ENCODE peak calls at places on chromosome 2, in ten cellular contexts. U, Q, N, B, Y, D, R, X, H and C are unnamed samples.

GRCh38 chr2:43136862-43137261 is 89.5 kb downstream of the ZFP36L2 start:
- DNase-seq in N (no peak), Q (no peak), H (no peak), R (no peak), D (no peak), U (no peak), B (no peak), X (no peak), Y (peak; percentile 96), C (no peak)

GRCh38 chr2:227164745-227165350 is 424 bp downstream of the COL4A3 start:
- DNase-seq in U (peak; percentile 53), X (no peak), Q (peak; percentile 38), N (peak; percentile 29), B (no peak), H (no peak), D (peak; percentile 72), Y (peak; percentile 50), R (no peak), C (no peak)

GRCh38 chr2:12675352-12675795 is 41.4 kb upstream of the TRIB2 start:
- DNase-seq in Q (peak; percentile 57), R (no peak), D (no peak), B (peak; percentile 48), X (no peak), Y (no peak), H (no peak), U (no peak), N (no peak), C (no peak)

GRCh38 chr2:120988051-120988707 is 252.5 kb downstream of the GLI2 start:
- DNase-seq in R (peak; percentile 47), Q (no peak), Y (no peak), D (no peak), H (no peak), U (no peak), N (no peak), B (no peak), X (no peak), C (no peak)

GRCh38 chr2:62660087-62660486 is 45.4 kb upstream of the EHBP1 start:
- DNase-seq in N (no peak), R (no peak), H (no peak), Q (no peak), B (no peak), X (no peak), Y (no peak), D (no peak), U (no peak), C (no peak)

GRCh38 chr2:222878877-222879601 is 18.2 kb downstream of the ACSL3 start:
- DNase-seq in U (no peak), Q (peak; percentile 85), R (no peak), B (no peak), D (no peak), N (no peak), Y (no peak), H (no peak), X (no peak), C (no peak)

GRCh38 chr2:25521665-25522387 is 151.6 kb downstream of the DTNB start:
- DNase-seq in X (peak; percentile 35), Y (peak; percentile 93), D (no peak), Q (peak; percentile 80), N (peak; percentile 59), U (no peak), H (peak; percentile 55), R (no peak), B (peak; percentile 24), C (no peak)

GRCh38 chr2:23399674-23400261 is 14.8 kb downstream of the KLHL29 start:
- DNase-seq in N (no peak), U (no peak), Y (no peak), D (no peak), X (no peak), B (no peak), R (no peak), Q (no peak), H (no peak), C (no peak)

DNA sequence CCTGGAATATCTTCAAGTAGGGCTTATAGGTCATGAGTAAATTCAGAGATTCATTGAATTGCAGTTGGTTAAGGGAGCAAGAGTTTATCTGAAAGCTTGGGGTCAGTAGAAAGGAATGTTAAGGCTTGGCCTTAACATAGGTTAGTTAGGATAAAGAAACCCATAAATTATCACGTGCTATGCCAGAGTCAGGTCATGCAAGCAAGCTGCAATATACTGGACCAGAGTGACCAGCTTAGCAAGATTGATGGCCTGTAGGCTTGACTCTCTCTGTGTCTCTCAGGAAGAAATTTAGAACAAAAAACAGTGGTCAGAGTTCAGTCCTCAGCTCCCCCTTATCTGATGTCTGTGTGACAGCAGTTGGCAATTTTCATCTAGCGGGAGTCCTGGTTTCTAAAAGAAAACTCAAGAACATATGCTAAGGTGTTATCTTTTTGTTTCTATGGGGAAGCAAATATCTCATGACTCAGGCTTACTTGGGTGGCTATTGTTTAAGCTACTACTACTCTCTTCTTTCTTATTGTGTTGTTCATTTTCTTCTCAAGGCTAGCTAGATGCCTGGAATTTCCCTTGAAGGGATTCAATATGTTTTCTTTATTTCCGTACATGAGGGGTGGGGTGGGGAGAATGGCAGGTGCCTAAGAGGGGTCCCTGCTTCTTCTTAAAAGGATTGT is 28.7 kb upstream of the MARCO start:
- DNase-seq in H (no peak), D (no peak), X (no peak), R (no peak), N (no peak), B (no peak), Y (no peak), U (no peak), Q (peak; percentile 53), C (no peak)
- H3K36me3 ChIP-seq in H (no peaks in the 10 kb centered on the region), D (no peaks in the 10 kb centered on the region), X (no peaks in the 10 kb centered on the region), R (no peaks in the 10 kb centered on the region), N (no peaks in the 10 kb centered on the region), B (no peaks in the 10 kb centered on the region), Y (no peaks in the 10 kb centered on the region), U (no peaks in the 10 kb centered on the region), Q (no peaks in the 10 kb centered on the region), C (no peaks in the 10 kb centered on the region)

DNA sequence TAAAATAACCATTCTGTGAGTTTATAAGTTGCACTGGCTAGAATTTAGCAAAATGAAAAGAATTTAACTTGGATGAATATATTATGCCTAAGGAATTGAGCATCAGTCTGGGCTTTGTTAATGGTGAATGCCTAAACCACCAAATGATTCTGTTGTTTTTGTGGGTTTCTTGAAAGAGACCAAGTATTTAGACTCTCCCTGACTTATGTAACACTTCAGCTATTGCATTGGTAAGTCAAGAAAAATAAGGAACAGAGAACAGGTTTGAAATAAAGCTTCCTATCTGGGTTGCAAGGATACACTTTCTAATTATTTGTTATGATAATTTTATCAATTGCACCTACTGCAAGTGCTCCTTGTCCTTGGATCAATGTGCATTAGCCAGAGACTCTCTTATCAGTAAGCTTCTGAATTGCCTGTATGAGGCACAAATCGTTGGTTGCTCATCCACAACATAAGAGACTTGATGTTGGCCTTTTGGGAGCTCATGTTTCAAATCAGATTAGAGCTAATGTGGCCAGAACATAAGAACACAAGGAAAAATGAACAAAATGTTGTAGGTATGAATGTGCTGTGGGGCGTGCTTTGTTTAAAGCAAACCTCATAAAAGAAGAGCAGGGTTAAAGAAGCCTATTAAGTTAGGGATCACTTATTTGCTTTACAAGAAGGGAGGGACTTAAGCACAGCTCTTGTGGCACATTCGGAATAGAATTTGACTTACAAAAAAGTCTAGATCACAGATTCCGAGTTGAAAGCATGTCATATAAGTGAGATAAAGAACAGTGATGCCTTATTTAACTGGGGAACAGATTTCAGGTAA is 37.2 kb downstream of the PRKCE start:
- DNase-seq in Q (no peak), D (no peak), H (no peak), B (peak; percentile 37), U (no peak), Y (no peak), X (no peak), R (no peak), N (no peak), C (no peak)
- H3K4me1 ChIP-seq in Q (no peaks in the 10 kb centered on the region), D (peaks cover 35% of the 10 kb centered on the region), H (no peaks in the 10 kb centered on the region), B (peaks cover 58% of the 10 kb centered on the region), U (peaks cover 26% of the 10 kb centered on the region), Y (no peaks in the 10 kb centered on the region), X (no peaks in the 10 kb centered on the region), R (peaks cover 7% of the 10 kb centered on the region), N (no peaks in the 10 kb centered on the region), C (peaks cover 57% of the 10 kb centered on the region)

GRCh38 chr2:101294861-101295260 is 13.6 kb downstream of the RNF149 start:
- DNase-seq in B (no peak), R (no peak), U (no peak), D (no peak), N (no peak), H (no peak), Y (no peak), X (no peak), Q (no peak), C (no peak)

GRCh38 chr2:101296314-101296809 is 12.1 kb downstream of the RNF149 start:
- DNase-seq in Y (no peak), R (no peak), U (no peak), N (no peak), X (no peak), D (no peak), H (no peak), B (no peak), Q (no peak), C (no peak)

GRCh38 chr2:101291973-101292372 is 16.5 kb downstream of the RNF149 start:
- DNase-seq in Y (no peak), H (no peak), Q (no peak), N (no peak), R (no peak), X (no peak), U (no peak), D (no peak), B (no peak), C (no peak)

GRCh38 chr2:101295895-101296294 is 12.6 kb downstream of the RNF149 start:
- DNase-seq in N (no peak), Q (no peak), Y (no peak), R (no peak), B (no peak), X (no peak), D (no peak), H (no peak), U (no peak), C (no peak)

DNA sequence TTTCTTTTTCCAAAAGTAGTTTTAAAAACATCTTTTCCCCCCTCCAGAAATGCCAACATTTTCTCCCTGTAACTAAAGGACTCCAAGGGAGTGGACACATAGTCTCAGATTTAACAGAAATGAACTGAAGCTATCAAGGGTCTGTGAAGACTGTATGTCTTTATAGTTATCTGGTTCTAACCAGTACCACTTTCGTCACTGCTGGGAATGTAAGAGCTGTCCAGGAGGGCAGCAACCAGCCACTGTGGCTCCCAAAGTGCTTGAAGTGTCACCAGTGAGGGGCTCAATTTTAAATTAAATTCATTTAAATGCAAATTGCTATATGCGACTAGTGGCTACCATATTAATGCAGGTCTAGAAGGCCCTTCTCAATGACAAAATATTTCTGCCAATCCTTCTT is 15.0 kb downstream of the RNF149 start:
- DNase-seq in U (no peak), H (no peak), B (no peak), X (no peak), R (no peak), N (no peak), Q (no peak), D (no peak), Y (no peak), C (no peak)
- H3K36me3 ChIP-seq in U (peaks cover 26% of the 10 kb centered on the region), H (no peaks in the 10 kb centered on the region), B (no peaks in the 10 kb centered on the region), X (peaks cover 14% of the 10 kb centered on the region), R (no peaks in the 10 kb centered on the region), N (no peaks in the 10 kb centered on the region), Q (peaks cover 32% of the 10 kb centered on the region), D (no peaks in the 10 kb centered on the region), Y (peaks cover 46% of the 10 kb centered on the region), C (peaks cover 50% of the 10 kb centered on the region)

DNA sequence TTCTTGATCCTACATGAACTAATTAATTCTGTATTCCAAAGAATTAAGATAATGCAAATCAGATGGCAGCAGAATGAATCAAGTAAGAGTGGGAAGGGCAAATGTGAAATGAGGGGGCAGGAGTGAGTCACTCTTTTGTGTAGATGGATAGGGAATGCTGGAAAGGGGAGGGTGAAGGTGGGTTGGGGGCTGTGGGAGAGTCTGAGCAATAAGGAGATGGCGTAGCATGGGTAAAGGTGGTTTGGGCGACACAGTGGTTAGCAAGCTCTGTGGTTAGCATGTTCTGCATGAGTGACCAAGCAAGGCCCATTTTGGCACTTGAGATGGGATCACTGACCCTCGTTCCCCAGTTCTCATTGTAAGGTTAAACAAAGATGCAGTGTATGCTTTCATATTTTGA is 20.4 kb downstream of the GPD2 start:
- DNase-seq in B (no peak), D (no peak), Q (peak; percentile 89), N (no peak), H (no peak), R (no peak), U (no peak), Y (no peak), X (no peak), C (no peak)
- H3K4me1 ChIP-seq in B (no peaks in the 10 kb centered on the region), D (peaks cover 8% of the 10 kb centered on the region), Q (peaks cover 45% of the 10 kb centered on the region), N (no peaks in the 10 kb centered on the region), H (no peaks in the 10 kb centered on the region), R (peaks cover 6% of the 10 kb centered on the region), U (peaks cover 7% of the 10 kb centered on the region), Y (no peaks in the 10 kb centered on the region), X (no peaks in the 10 kb centered on the region), C (peaks cover 40% of the 10 kb centered on the region)